ENCODE peak calls at places on chromosome X, in nine cellular contexts. J, S, W, X, D, U, B, M and G are unnamed samples.
A peak's percentile ranks its signal among the peaks of the same experiment; 100 is the strongest.

GRCh38 chrX:24085133-24085532 is 30.4 kb downstream of the EIF2S3 start:
- DNase-seq in W (no peak), X (no peak), M (no peak), U (no peak), B (no peak), J (no peak), S (no peak), D (no peak), G (no peak)

GRCh38 chrX:124226129-124226528 is 106.3 kb upstream of the TEX13D start:
- DNase-seq in U (no peak), J (no peak), W (no peak), B (no peak), X (no peak), S (no peak), D (no peak), M (no peak), G (no peak)

GRCh38 chrX:45598841-45599240 is 398.2 kb upstream of the DIPK2B start:
- DNase-seq in B (no peak), X (no peak), M (no peak), J (no peak), D (no peak), S (no peak), U (peak; percentile 45), W (peak; percentile 34), G (no peak)

GRCh38 chrX:118764122-118764521 is 36.7 kb downstream of the IL13RA1 start:
- DNase-seq in J (no peak), M (no peak), X (no peak), W (no peak), B (no peak), D (no peak), S (no peak), U (no peak), G (no peak)

GRCh38 chrX:104255465-104255864 is 732 bp upstream of the ESX1 start:
- DNase-seq in J (no peak), X (no peak), D (no peak), M (no peak), U (no peak), W (no peak), S (no peak), B (no peak), G (no peak)

GRCh38 chrX:81708506-81708905 is 506.6 kb downstream of the SH3BGRL start:
- DNase-seq in D (no peak), U (no peak), W (no peak), S (no peak), M (no peak), J (peak; percentile 44), X (no peak), B (no peak), G (no peak)

GRCh38 chrX:25059273-25059672 is 43.5 kb upstream of the ARX start:
- DNase-seq in U (no peak), X (no peak), J (no peak), M (no peak), W (no peak), D (no peak), B (no peak), S (no peak), G (no peak)

GRCh38 chrX:122777766-122778165 is 406.3 kb upstream of the GRIA3 start:
- DNase-seq in J (no peak), D (no peak), X (no peak), W (peak; percentile 2), S (no peak), B (no peak), M (no peak), U (no peak), G (no peak)

GRCh38 chrX:28379142-28379541 is 208.1 kb upstream of the IL1RAPL1 start:
- DNase-seq in X (no peak), W (no peak), B (no peak), S (no peak), U (no peak), D (no peak), M (no peak), J (no peak), G (no peak)

GRCh38 chrX:68675466-68675865 is 28.0 kb downstream of the STARD8 start:
- DNase-seq in J (no peak), M (no peak), W (no peak), D (no peak), U (no peak), S (no peak), X (no peak), B (no peak), G (no peak)

GRCh38 chrX:3582421-3582820 is 131.0 kb downstream of the PRKX start:
- DNase-seq in J (no peak), S (no peak), D (no peak), B (no peak), W (peak; percentile 4), X (no peak), U (no peak), M (no peak), G (no peak)

GRCh38 chrX:154751121-154751668 is 318 bp upstream of the GAB3 start:
- DNase-seq in M (no peak), J (no peak), B (no peak), X (peak; percentile 20), D (no peak), U (no peak), S (no peak), W (no peak), G (no peak)

GRCh38 chrX:47202316-47202715 is 8.7 kb downstream of the UBA1 start:
- DNase-seq in D (no peak), B (no peak), U (no peak), M (no peak), W (no peak), X (no peak), S (no peak), J (no peak), G (no peak)

GRCh38 chrX:107684956-107685385 is 56.7 kb downstream of the PRPS1 start:
- DNase-seq in M (no peak), J (peak; percentile 75), W (peak; percentile 47), U (peak; percentile 90), X (peak; percentile 31), S (no peak), D (peak; percentile 65), B (peak; percentile 87), G (no peak)

GRCh38 chrX:54747713-54748393 is 50.2 kb downstream of the ITIH6 start:
- DNase-seq in U (no peak), X (no peak), J (no peak), W (no peak), M (no peak), D (no peak), S (no peak), B (no peak), G (no peak)

GRCh38 chrX:28303486-28303885 is 283.8 kb upstream of the IL1RAPL1 start:
- DNase-seq in J (no peak), D (no peak), B (no peak), X (no peak), W (no peak), S (no peak), U (no peak), M (no peak), G (no peak)

GRCh38 chrX:2595258-2595657 is 94.5 kb upstream of the DHRSX start:
- DNase-seq in U (peak; percentile 28), J (no peak), X (no peak), S (no peak), W (peak; percentile 65), M (no peak), B (no peak), D (no peak), G (no peak)

GRCh38 chrX:145817299-145817665 is 347 bp upstream of the SLITRK2 start:
- DNase-seq in X (no peak), J (no peak), W (no peak), D (no peak), B (no peak), S (no peak), M (no peak), U (no peak), G (no peak)

DNA sequence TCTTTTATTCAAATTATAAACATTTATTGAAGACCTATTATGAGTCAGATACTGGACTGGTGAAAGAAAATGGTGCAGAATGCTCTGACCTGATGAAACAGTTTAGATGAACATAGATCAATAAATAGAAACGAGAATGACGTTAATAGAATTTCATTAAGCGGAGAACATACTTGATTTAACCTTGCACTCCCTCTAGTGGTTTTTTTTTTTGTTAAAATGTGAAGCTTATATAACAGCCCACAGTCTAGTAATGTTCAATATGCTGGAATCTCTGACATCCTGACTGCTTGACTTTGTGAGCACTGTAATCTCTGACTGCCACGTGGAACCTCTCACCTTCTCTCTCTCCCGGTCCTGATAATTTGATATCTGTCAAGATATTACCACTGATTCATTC is 32.3 kb downstream of the HDAC8 start:
- DNase-seq in J (no peak), U (peak; percentile 49), B (no peak), X (no peak), S (peak; percentile 6), W (no peak), D (no peak), M (peak; percentile 7), G (no peak)
- TF ChIP-seq CTCF in J (no peak), U (peak; percentile 31), B (no peak), X (no peak), S (peak; percentile 35), W (no peak), D (no peak), M (peak; percentile 61), G (peak; percentile 17)

DNA sequence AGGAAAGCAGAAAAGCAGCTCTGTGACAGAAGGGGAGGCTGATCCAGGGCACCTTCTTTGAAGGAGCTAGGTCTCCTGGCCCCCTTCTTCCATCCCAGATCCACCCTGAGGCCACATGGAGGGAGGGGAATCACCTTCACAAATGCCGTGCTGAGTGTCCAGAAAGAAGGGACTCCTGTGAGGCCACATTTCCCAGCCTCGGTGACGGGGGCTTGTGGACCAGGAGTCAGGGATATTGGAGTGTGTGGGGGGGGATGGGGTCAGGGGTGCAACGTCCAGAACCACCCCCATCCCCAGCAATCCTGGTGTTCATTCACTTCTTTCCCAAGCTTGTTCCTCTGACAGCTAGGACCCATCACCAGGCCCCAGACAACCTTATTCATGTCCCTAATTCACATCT is 4.7 kb downstream of the TIMM17B start:
- DNase-seq in D (no peak), B (no peak), U (no peak), X (no peak), W (no peak), J (no peak), S (no peak), M (no peak), G (no peak)
- TF ChIP-seq CTCF in D (no peak), B (no peak), U (no peak), X (no peak), W (no peak), J (no peak), S (no peak), M (no peak), G (no peak)

GRCh38 chrX:50206753-50207152 is 2.2 kb downstream of the CCNB3 start:
- DNase-seq in J (no peak), M (no peak), W (no peak), D (no peak), U (no peak), S (no peak), X (no peak), B (no peak), G (no peak)

DNA sequence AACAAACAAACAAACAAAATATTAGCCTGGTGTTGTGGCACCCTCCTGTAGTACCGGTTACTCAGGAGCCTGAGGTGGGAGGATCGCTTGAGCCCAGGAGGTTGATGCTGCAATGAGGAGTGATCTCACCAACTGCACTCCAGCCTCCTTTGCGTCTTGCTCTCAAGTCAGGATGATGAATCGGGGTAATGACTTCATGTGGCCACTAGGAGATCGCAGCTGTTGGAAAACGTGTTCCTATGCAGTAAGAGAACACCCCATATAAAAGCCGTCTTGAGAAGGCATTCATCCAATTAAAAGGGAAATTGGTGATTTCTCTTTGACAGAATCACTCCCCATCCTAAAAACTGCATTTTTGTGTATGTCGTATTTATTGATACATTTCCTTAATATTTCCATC is 6.9 kb downstream of the CCNB3 start:
- DNase-seq in X (no peak), W (no peak), D (no peak), M (peak; percentile 33), B (no peak), J (no peak), S (no peak), U (peak; percentile 31), G (no peak)
- TF ChIP-seq CTCF in X (no peak), W (peak; percentile 8), D (no peak), M (peak; percentile 52), B (no peak), J (no peak), S (peak; percentile 22), U (peak; percentile 32), G (peak; percentile 47)

GRCh38 chrX:15216280-15216679 is 53.6 kb downstream of the ASB9 start:
- DNase-seq in B (no peak), D (no peak), W (no peak), U (no peak), J (no peak), M (no peak), X (no peak), S (no peak), G (no peak)
- TF ChIP-seq CTCF in B (no peak), D (no peak), W (no peak), U (no peak), J (no peak), M (no peak), X (no peak), S (no peak), G (no peak)